ENCODE peak calls at places on chromosomes 11 and 22, in five cellular contexts. C, T, K, Q and R are unnamed samples.

GRCh38 chr11:65432686-65433582 is 10.3 kb downstream of the NEAT1 start:
- DNase-seq in C (peak; percentile 70), T (peak; percentile 54), K (no peak), Q (no peak), R (peak; percentile 60)

GRCh38 chr11:61281581-61282250 is 13.4 kb downstream of the VWCE start:
- DNase-seq in C (no peak), T (no peak), K (no peak), Q (peak; percentile 68), R (no peak)

GRCh38 chr11:114438303-114438702 is 964 bp upstream of the REXO2 start:
- DNase-seq in C (no peak), T (peak; percentile 4), K (no peak), Q (peak; percentile 13), R (no peak)

GRCh38 chr11:2128512-2129322 is 10.5 kb downstream of the IGF2 start:
- DNase-seq in C (no peak), T (no peak), K (no peak), Q (peak; percentile 69), R (no peak)

GRCh38 chr11:106997241-106997640 is 21.0 kb downstream of the GUCY1A2 start:
- DNase-seq in C (no peak), T (no peak), K (no peak), Q (no peak), R (no peak)

GRCh38 chr11:87529486-87529885 is 491.8 kb downstream of the TMEM135 start:
- DNase-seq in C (no peak), T (no peak), K (no peak), Q (no peak), R (no peak)

GRCh38 chr22:30325065-30325720 is 1.5 kb downstream of the TBC1D10A start:
- DNase-seq in C (no peak), T (peak; percentile 90), K (peak; percentile 45), Q (peak; percentile 91), R (no peak)

GRCh38 chr11:123700774-123701173 is 40.7 kb downstream of the ZNF202 start:
- DNase-seq in C (no peak), T (no peak), K (no peak), Q (peak; percentile 37), R (no peak)

GRCh38 chr22:21919526-21920307 is 32.9 kb downstream of the PPM1F start:
- DNase-seq in C (no peak), T (no peak), K (no peak), Q (no peak), R (no peak)
- H3K4me3 ChIP-seq in C (no peak overlapping the region), T (no peak overlapping the region), K (no peak overlapping the region), Q (no peak overlapping the region), R (no peak overlapping the region)

GRCh38 chr11:74543991-74544390 is 48.4 kb upstream of the POLD3 start:
- DNase-seq in C (no peak), T (no peak), K (peak; percentile 34), Q (peak; percentile 22), R (no peak)
- H3K9me3 ChIP-seq in C (peaks cover 12% of the 10 kb centered on the region), T (peaks cover 8% of the 10 kb centered on the region), K (peaks cover 3% of the 10 kb centered on the region), Q (no peaks in the 10 kb centered on the region), R (peaks cover 9% of the 10 kb centered on the region)

GRCh38 chr22:42964994-42965699 is 49.8 kb downstream of the PACSIN2 start:
- DNase-seq in C (no peak), T (peak; percentile 45), K (no peak), Q (no peak), R (no peak)
- H3K4me3 ChIP-seq in C (peak overlapping the region; percentile 8), T (no peak overlapping the region), K (no peak overlapping the region), Q (no peak overlapping the region), R (no peak overlapping the region)

GRCh38 chr11:129536338-129536737 is 160.7 kb downstream of the BARX2 start:
- DNase-seq in C (no peak), T (no peak), K (no peak), Q (no peak), R (no peak)

GRCh38 chr11:129543515-129544290 is 168.1 kb downstream of the BARX2 start:
- DNase-seq in C (no peak), T (no peak), K (no peak), Q (no peak), R (no peak)

GRCh38 chr11:129533395-129533794 is 157.7 kb downstream of the BARX2 start:
- DNase-seq in C (no peak), T (no peak), K (no peak), Q (no peak), R (no peak)

DNA sequence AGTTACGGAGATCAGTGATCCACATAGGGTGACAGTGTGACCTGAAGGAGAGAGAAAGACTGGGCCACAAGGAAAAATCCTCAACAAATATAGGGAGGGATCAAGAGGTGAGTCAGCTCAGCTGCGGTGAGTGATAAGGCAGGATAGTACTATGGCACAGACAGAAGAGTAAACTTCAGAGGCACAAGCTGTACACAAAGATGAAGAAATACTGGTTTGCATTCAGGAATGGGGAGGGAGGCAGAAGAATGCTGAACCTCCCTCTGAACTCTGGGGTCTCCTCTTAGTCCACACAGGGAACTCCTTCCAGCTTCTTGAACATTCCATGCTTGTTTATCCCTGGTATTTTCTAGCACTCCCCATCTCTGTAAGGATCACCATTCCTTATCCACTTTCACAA is 162.7 kb downstream of the BARX2 start:
- DNase-seq in C (no peak), T (no peak), K (no peak), Q (peak; percentile 37), R (no peak)
- H3K9me3 ChIP-seq in C (peaks cover 7% of the 10 kb centered on the region), T (peaks cover 5% of the 10 kb centered on the region), K (peaks cover 12% of the 10 kb centered on the region), Q (no peaks in the 10 kb centered on the region), R (no peaks in the 10 kb centered on the region)

GRCh38 chr11:34443136-34443535 is 4.4 kb downstream of the CAT start:
- DNase-seq in C (no peak), T (no peak), K (no peak), Q (no peak), R (no peak)
- H3K4me3 ChIP-seq in C (no peak overlapping the region), T (no peak overlapping the region), K (no peak overlapping the region), Q (no peak overlapping the region), R (no peak overlapping the region)

DNA sequence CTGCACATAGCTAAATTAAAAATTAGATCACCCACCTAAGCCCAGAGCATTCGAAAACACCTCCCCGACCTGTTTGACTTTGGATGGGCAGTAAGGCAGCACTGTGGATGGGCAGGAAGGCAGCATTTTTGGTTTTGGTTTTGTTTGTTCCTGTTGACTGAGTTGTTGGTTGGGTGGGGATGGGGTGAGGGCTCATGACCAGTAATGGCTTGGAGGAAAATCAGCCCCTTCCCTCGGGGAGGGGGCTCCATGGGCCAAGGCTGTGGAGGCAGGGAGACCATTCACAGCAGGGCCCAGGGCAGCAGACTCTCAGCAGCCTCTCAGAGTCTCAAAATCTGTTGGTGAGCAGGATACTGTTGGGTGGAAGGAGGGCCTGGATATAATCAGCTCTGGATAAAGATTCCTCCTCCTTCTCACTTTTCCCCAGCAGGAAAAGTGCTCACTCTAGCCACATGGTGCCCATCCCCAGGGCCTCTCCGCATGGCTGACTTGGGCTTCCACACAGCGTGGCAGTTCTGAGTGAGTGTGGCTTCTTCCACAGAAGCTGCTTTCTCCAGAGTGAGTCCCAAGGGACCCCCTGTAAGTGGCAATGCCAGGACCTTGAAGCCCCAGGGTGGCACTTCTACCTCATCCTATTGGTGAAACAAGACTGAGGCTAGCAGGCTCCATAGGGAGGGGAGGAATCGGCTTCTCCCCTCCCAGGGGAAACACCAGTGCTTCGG is 1491.2 kb downstream of the BRD1 start:
- DNase-seq in C (no peak), T (no peak), K (no peak), Q (no peak), R (no peak)
- H3K9me3 ChIP-seq in C (no peaks in the 10 kb centered on the region), T (peaks cover 90% of the 10 kb centered on the region), K (no peaks in the 10 kb centered on the region), Q (no peaks in the 10 kb centered on the region), R (no peaks in the 10 kb centered on the region)

GRCh38 chr22:39278040-39278439 is 33.3 kb upstream of the PDGFB start:
- DNase-seq in C (no peak), T (peak; percentile 53), K (no peak), Q (no peak), R (no peak)
- H3K4me3 ChIP-seq in C (no peak overlapping the region), T (no peak overlapping the region), K (no peak overlapping the region), Q (no peak overlapping the region), R (no peak overlapping the region)